ENCODE peak calls at places on chromosomes 11 and 22, in seven cellular contexts. W is tibial nerve, T is A549, P is cardiac muscle cell, Q is GM23338, K is psoas muscle, X is left ventricle myocardium inferior. A is an unnamed sample.

GRCh38 chr11:47672283-47672730 is 29.9 kb upstream of the MTCH2 start:
- DNase-seq in P (no peak), X (no peak), Q (no peak), T (no peak), W (no peak), K (no peak), A (no peak)

GRCh38 chr11:116895053-116895757 is 57.8 kb upstream of the APOA1 start:
- DNase-seq in P (peak; percentile 60), T (no peak), X (no peak), W (peak; percentile 27), Q (peak; percentile 87), K (no peak), A (peak; percentile 57)

GRCh38 chr22:20509344-20510047 is 2.1 kb downstream of the MED15 start:
- DNase-seq in Q (peak; percentile 41), X (peak; percentile 73), P (peak; percentile 70), K (peak; percentile 74), W (peak; percentile 31), T (peak; percentile 48), A (peak; percentile 88)

GRCh38 chr22:19275104-19275503 is 16.4 kb downstream of the CLTCL1 start:
- DNase-seq in Q (no peak), P (no peak), T (no peak), X (no peak), K (no peak), W (no peak), A (no peak)

GRCh38 chr11:34478845-34479663 is 34.5 kb downstream of the ELF5 start:
- DNase-seq in W (no peak), P (no peak), Q (no peak), K (no peak), X (no peak), T (no peak), A (no peak)

GRCh38 chr11:116687458-116688201 is 85.2 kb downstream of the BUD13 start:
- DNase-seq in K (no peak), Q (peak; percentile 92), P (no peak), X (no peak), T (no peak), W (no peak), A (no peak)

GRCh38 chr11:131658952-131659351 is 288.5 kb downstream of the NTM start:
- DNase-seq in P (no peak), Q (no peak), T (no peak), X (no peak), W (no peak), K (no peak), A (no peak)

GRCh38 chr11:6319879-6320410 is 356 bp downstream of the CAVIN3 start:
- DNase-seq in X (peak; percentile 96), P (peak; percentile 74), T (peak; percentile 83), W (peak; percentile 87), K (peak; percentile 92), Q (peak; percentile 86), A (peak; percentile 79)

GRCh38 chr22:21628386-21629261 is 1.2 kb downstream of the YDJC start:
- DNase-seq in X (no peak), P (no peak), Q (peak; percentile 28), K (peak; percentile 64), W (no peak), T (no peak), A (no peak)

GRCh38 chr22:39209756-39210155 is 35.0 kb downstream of the PDGFB start:
- DNase-seq in P (no peak), Q (no peak), W (no peak), K (no peak), X (no peak), T (no peak), A (no peak)
- H3K4me1 ChIP-seq in P (peaks cover 3% of the 10 kb centered on the region), Q (peaks cover 20% of the 10 kb centered on the region), W (peaks cover 5% of the 10 kb centered on the region), K (no peaks in the 10 kb centered on the region), X (peaks cover 3% of the 10 kb centered on the region), T (peaks cover 47% of the 10 kb centered on the region), A (no peaks in the 10 kb centered on the region)

GRCh38 chr22:45055936-45056335 is 46.1 kb upstream of the PHF21B start:
- DNase-seq in X (no peak), K (no peak), T (no peak), W (no peak), P (no peak), Q (no peak), A (no peak)
- H3K4me1 ChIP-seq in X (no peaks in the 10 kb centered on the region), K (no peaks in the 10 kb centered on the region), T (no peaks in the 10 kb centered on the region), W (no peaks in the 10 kb centered on the region), P (no peaks in the 10 kb centered on the region), Q (peaks cover 12% of the 10 kb centered on the region), A (no peaks in the 10 kb centered on the region)

GRCh38 chr11:17551347-17552040 is 4.4 kb downstream of the OTOG start:
- DNase-seq in T (no peak), X (no peak), P (no peak), K (no peak), Q (no peak), W (no peak), A (no peak)
- H3K4me1 ChIP-seq in T (no peaks in the 10 kb centered on the region), X (no peaks in the 10 kb centered on the region), P (no peaks in the 10 kb centered on the region), K (no peaks in the 10 kb centered on the region), Q (peaks cover 7% of the 10 kb centered on the region), W (no peaks in the 10 kb centered on the region), A (no peaks in the 10 kb centered on the region)

GRCh38 chr11:17892409-17892808 is 120.4 kb downstream of the SERGEF start:
- DNase-seq in K (no peak), P (no peak), W (no peak), X (no peak), Q (no peak), T (no peak), A (no peak)
- H3K4me1 ChIP-seq in K (no peaks in the 10 kb centered on the region), P (no peaks in the 10 kb centered on the region), W (no peaks in the 10 kb centered on the region), X (peaks cover 8% of the 10 kb centered on the region), Q (peaks cover 4% of the 10 kb centered on the region), T (no peaks in the 10 kb centered on the region), A (no peaks in the 10 kb centered on the region)

DNA sequence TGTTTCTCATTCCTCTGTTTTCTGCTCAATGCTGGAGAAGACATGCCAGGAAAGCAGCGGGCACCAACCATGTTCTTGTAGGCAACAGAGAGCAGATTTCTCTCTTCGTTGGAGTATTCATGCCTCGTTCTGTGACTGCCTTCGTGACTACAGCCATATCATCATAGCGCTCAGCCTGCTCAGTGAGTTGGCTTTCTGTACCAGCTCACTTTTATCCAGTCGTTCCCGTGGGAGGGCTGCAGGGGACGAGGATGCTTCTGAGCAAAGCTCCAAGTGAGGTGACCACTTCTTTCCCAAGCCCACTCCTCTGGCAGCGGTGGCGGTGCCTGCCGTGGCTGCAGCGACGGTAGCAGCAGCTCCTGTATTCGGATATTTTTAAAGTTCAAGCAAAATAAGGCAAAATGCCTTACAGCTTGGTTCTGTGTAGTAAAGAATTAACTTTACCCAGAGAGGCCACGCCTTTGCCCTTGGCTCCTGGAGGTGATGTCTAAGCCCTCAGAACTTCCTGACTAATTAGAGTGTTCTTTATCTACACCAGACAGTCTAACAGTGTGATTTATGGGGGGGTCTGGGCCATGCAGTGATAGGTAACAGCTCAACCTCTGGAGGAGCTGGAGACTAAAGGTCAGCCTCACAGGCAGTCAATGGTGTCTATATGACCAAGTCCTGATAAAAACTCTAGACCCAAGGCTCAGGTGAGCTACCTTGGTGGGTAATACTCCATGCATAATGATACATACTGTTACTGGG is 35.3 kb downstream of the LDHAL6A start:
- DNase-seq in Q (no peak), K (no peak), P (no peak), W (no peak), T (no peak), X (no peak), A (peak; percentile 74)
- H3K4me1 ChIP-seq in Q (no peaks in the 10 kb centered on the region), K (peaks cover 13% of the 10 kb centered on the region), P (peaks cover 26% of the 10 kb centered on the region), W (no peaks in the 10 kb centered on the region), T (peaks cover 17% of the 10 kb centered on the region), X (peaks cover 15% of the 10 kb centered on the region), A (peaks cover 5% of the 10 kb centered on the region)

GRCh38 chr22:37636186-37636948 is 3.1 kb upstream of the SH3BP1 start:
- DNase-seq in P (no peak), T (no peak), Q (peak; percentile 47), K (no peak), W (no peak), X (no peak), A (peak; percentile 82)
- H3K4me1 ChIP-seq in P (peaks cover 36% of the 10 kb centered on the region), T (peaks cover 10% of the 10 kb centered on the region), Q (peaks cover 33% of the 10 kb centered on the region), K (peaks cover 21% of the 10 kb centered on the region), W (peaks cover 64% of the 10 kb centered on the region), X (peaks cover 63% of the 10 kb centered on the region), A (peaks cover 73% of the 10 kb centered on the region)

DNA sequence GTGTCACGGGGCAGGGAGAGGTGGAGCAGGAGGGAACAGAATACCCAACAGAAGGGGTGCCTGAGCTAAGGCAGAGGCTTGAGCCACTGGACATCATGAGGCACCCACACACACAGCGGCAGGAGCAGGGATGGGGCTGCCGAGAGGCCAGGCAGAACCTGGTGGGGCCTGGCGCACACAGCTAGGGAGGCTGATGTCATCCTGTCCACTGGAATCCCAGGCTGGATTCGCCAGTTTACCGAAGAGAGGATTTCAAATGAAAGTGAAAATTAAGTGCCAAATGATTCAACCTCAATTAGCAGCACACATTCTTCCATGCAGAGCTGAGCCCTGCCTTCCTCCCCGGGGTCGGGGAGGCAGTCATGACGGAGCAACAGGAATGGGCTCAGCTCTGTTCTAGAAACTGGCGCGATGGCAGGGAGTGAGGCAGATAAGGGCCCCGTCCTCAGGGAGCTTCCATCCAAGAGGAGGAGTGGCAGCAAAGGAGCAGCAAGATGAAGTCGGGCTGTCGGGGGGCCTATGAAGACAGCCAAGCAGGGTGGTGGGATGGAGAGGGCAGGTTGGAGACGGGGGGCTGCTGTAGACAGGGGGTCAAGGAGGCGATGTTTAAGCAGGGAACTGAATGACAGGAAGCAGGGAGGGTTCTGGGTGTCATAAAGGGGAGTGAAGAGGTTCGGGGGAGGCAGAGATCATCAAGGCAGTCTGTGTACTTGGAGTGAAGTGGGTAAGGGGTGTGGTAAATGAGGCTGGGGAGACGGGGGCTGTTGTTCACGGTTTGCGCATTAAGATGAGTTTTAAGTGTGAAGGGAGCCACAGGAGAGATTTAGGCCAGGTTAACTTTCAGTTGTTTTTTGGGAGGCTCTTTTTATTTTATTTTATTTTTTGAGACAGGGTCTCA is 6.4 kb downstream of the RAC2 start:
- DNase-seq in Q (no peak), K (peak; percentile 12), X (no peak), P (no peak), W (no peak), T (no peak), A (no peak)
- H3K4me1 ChIP-seq in Q (peaks cover 2% of the 10 kb centered on the region), K (no peaks in the 10 kb centered on the region), X (no peaks in the 10 kb centered on the region), P (peaks cover 4% of the 10 kb centered on the region), W (no peaks in the 10 kb centered on the region), T (peaks cover 2% of the 10 kb centered on the region), A (no peaks in the 10 kb centered on the region)

GRCh38 chr11:65555693-65556231 is 2.4 kb downstream of the LTBP3 start:
- DNase-seq in T (peak; percentile 67), X (peak; percentile 64), K (peak; percentile 83), P (no peak), W (no peak), Q (no peak), A (no peak)
- H3K4me1 ChIP-seq in T (peaks cover 76% of the 10 kb centered on the region), X (peaks cover 85% of the 10 kb centered on the region), K (peaks cover 49% of the 10 kb centered on the region), P (peaks cover 34% of the 10 kb centered on the region), W (peaks cover 62% of the 10 kb centered on the region), Q (peaks cover 42% of the 10 kb centered on the region), A (peaks cover 19% of the 10 kb centered on the region)

DNA sequence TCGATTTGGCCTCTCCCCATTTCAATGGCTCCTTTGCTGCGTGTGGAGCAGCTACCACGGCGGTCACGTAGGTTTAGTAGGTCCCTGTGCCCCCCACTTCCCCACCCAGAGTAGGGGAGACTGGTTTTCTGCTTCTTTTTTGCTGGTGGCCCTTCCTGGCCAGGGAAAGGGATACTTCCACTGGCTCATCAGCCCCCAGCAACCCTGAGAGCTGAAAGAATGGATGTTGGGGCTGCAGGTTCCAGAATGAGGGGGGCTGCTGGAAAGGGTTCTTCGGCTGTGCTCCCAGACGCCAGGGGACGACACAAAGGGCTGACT is 78.8 kb upstream of the WNT7B start:
- DNase-seq in K (no peak), W (no peak), Q (no peak), P (no peak), X (no peak), T (no peak), A (peak; percentile 44)
- H3K4me1 ChIP-seq in K (peaks cover 68% of the 10 kb centered on the region), W (peaks cover 75% of the 10 kb centered on the region), Q (peaks cover 7% of the 10 kb centered on the region), P (no peaks in the 10 kb centered on the region), X (peaks cover 99% of the 10 kb centered on the region), T (peaks cover 43% of the 10 kb centered on the region), A (peaks cover 66% of the 10 kb centered on the region)

A was measured in Peyer's patch.